ENCODE peak calls at places on chromosomes 5 and 9, in seven cellular contexts. D, U, G, E, O, P and I are unnamed samples.
A peak's percentile ranks its signal among the peaks of the same experiment; 100 is the strongest.

GRCh38 chr5:57655228-57655627 is 172.6 kb upstream of the ACTBL2 start:
- DNase-seq in D (no peak), U (no peak), G (no peak), E (no peak), O (no peak), P (no peak), I (no peak)

GRCh38 chr9:14421291-14421690 is 107.3 kb upstream of the NFIB start:
- DNase-seq in D (no peak), U (no peak), G (no peak), E (no peak), O (no peak), P (no peak), I (no peak)

GRCh38 chr5:37786855-37787254 is 53.0 kb downstream of the GDNF start:
- DNase-seq in D (no peak), U (peak; percentile 85), G (no peak), E (no peak), O (no peak), P (no peak), I (no peak)

GRCh38 chr5:36660397-36661049 is 54.1 kb downstream of the SLC1A3 start:
- DNase-seq in D (no peak), U (no peak), G (no peak), E (no peak), O (peak; percentile 47), P (no peak), I (no peak)

GRCh38 chr5:179129607-179130071 is 69.5 kb downstream of the ZNF354C start:
- DNase-seq in D (no peak), U (no peak), G (no peak), E (peak; percentile 40), O (no peak), P (no peak), I (no peak)

GRCh38 chr5:157167219-157167621 is 1.2 kb upstream of the GARIN3 start:
- DNase-seq in D (peak; percentile 28), U (peak; percentile 63), G (peak; percentile 58), E (no peak), O (no peak), P (no peak), I (no peak)

GRCh38 chr9:23686257-23686656 is 139.8 kb downstream of the ELAVL2 start:
- DNase-seq in D (no peak), U (no peak), G (peak; percentile 51), E (no peak), O (no peak), P (no peak), I (no peak)

GRCh38 chr9:2321523-2322148 is 300.0 kb upstream of the VLDLR start:
- DNase-seq in D (no peak), U (no peak), G (no peak), E (no peak), O (no peak), P (no peak), I (no peak)

GRCh38 chr5:38830521-38831051 is 15.2 kb upstream of the OSMR start:
- DNase-seq in D (no peak), U (peak; percentile 74), G (no peak), E (no peak), O (no peak), P (no peak), I (no peak)

GRCh38 chr5:173055983-173056782 is at the start of gene CREBRF:
- DNase-seq in D (peak; percentile 97), U (peak; percentile 94), G (peak; percentile 79), E (peak; percentile 100), O (peak; percentile 97), P (peak; percentile 82), I (peak; percentile 98)

GRCh38 chr5:173055722-173055982 is 500 bp upstream of the CREBRF start:
- DNase-seq in D (peak; percentile 29), U (no peak), G (no peak), E (no peak), O (no peak), P (no peak), I (no peak)

GRCh38 chr5:173055042-173055721 is 970 bp upstream of the CREBRF start:
- DNase-seq in D (no peak), U (no peak), G (no peak), E (no peak), O (no peak), P (no peak), I (no peak)

GRCh38 chr5:173056783-173057061 is 570 bp downstream of the CREBRF start:
- DNase-seq in D (peak; percentile 91), U (no peak), G (no peak), E (no peak), O (no peak), P (no peak), I (no peak)

GRCh38 chr5:173057062-173057924 is 1.1 kb downstream of the CREBRF start:
- DNase-seq in D (peak; percentile 100), U (peak; percentile 97), G (peak; percentile 94), E (peak; percentile 100), O (peak; percentile 99), P (peak; percentile 95), I (peak; percentile 96)
- TF ChIP-seq CTCF in D (no peak), U (peak; percentile 14), G (peak; percentile 19), E (no peak), O (no peak), P (peak; percentile 5), I (no peak)

GRCh38 chr5:139383275-139383992 is at the start of gene SLC23A1:
- DNase-seq in D (no peak), U (peak; percentile 32), G (no peak), E (no peak), O (peak; percentile 64), P (no peak), I (no peak)
- TF ChIP-seq CTCF in D (no peak), U (no peak), G (no peak), E (no peak), O (no peak), P (no peak), I (no peak)

DNA sequence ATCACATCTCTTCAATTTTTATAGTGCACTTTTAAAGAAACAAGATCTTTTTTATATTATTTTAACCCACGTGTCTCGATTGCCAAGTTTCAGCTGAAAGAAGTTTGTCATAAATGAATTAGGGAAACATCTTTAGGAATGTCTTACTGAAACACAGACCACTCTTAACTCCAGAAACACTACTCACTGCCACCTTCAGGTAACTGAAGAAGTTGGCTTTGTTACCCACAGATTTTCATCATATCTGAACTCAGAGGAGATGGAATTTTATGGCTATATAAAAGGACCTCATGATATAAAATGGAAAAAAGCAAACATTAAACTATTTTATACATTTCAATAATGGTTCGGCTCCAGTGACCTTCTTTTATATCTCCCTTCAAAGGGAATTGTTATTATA is 158.0 kb downstream of the SEMA5A start:
- DNase-seq in D (no peak), U (peak; percentile 13), G (no peak), E (no peak), O (no peak), P (no peak), I (no peak)
- TF ChIP-seq CTCF in D (no peak), U (peak; percentile 8), G (peak; percentile 32), E (no peak), O (no peak), P (no peak), I (no peak)

GRCh38 chr5:140106805-140107311 is 7.1 kb upstream of the PURA start:
- DNase-seq in D (no peak), U (no peak), G (no peak), E (no peak), O (no peak), P (no peak), I (no peak)

GRCh38 chr5:140107312-140108092 is 6.4 kb upstream of the PURA start:
- DNase-seq in D (peak; percentile 92), U (peak; percentile 93), G (peak; percentile 65), E (peak; percentile 99), O (peak; percentile 96), P (peak; percentile 88), I (peak; percentile 80)

GRCh38 chr5:140104100-140104499 is 9.8 kb upstream of the PURA start:
- DNase-seq in D (no peak), U (no peak), G (no peak), E (no peak), O (no peak), P (no peak), I (no peak)

GRCh38 chr5:140108093-140109049 is 5.5 kb upstream of the PURA start:
- DNase-seq in D (peak; percentile 61), U (no peak), G (no peak), E (peak; percentile 80), O (peak; percentile 21), P (no peak), I (no peak)

DNA sequence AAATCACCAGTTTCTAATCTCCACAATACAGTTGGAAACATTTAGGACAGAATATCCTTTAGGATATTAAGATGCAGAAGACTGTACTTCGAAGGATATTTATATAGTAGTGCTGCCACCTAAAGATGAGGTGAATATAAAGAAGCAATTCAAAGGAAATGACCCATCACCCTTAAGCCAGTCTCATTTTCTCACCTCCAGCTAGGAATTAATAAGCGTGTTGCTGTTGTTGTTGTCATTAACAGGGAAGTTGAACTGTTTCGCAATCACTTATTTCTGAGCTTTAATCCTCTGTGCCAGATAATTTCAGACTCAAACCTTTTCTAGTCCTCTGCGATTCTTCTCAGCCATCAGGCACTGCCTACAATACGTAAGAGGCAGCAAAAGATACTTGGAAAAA is 7.8 kb upstream of the PURA start:
- DNase-seq in D (no peak), U (no peak), G (no peak), E (no peak), O (no peak), P (no peak), I (no peak)
- TF ChIP-seq CTCF in D (no peak), U (no peak), G (no peak), E (no peak), O (no peak), P (peak; percentile 10), I (no peak)

GRCh38 chr5:82799346-82800077 is 277.7 kb downstream of the TMEM167A start:
- DNase-seq in D (no peak), U (no peak), G (no peak), E (no peak), O (no peak), P (no peak), I (no peak)
- TF ChIP-seq CTCF in D (peak; percentile 19), U (no peak), G (peak; percentile 11), E (no peak), O (no peak), P (peak; percentile 47), I (no peak)